ENCODE peak calls at places on chromosomes 7 and 10, in five cellular contexts. Q is tibial nerve, V is neural progenitor cell, K is left lung, P is sigmoid colon. U is an unnamed sample.

GRCh38 chr10:110151467-110151866 is 55.9 kb upstream of the MXI1 start:
- DNase-seq in P (no peak), K (no peak), Q (no peak), V (peak; percentile 47), U (no peak)

GRCh38 chr7:70788276-70788675 is 343.7 kb upstream of the GALNT17 start:
- DNase-seq in V (no peak), K (no peak), Q (no peak), P (no peak), U (no peak)

GRCh38 chr10:66788142-66788541 is 137.7 kb upstream of the LRRTM3 start:
- DNase-seq in K (no peak), V (no peak), Q (no peak), P (no peak), U (no peak)

GRCh38 chr10:121900443-121901174 is 27.2 kb downstream of the ATE1 start:
- DNase-seq in Q (no peak), P (no peak), K (no peak), V (peak; percentile 84), U (no peak)

GRCh38 chr7:76196786-76197185 is 4.9 kb upstream of the SRRM3 start:
- DNase-seq in K (no peak), V (no peak), P (no peak), Q (no peak), U (no peak)

GRCh38 chr10:712089-712488 is 22.6 kb upstream of the DIP2C start:
- DNase-seq in V (no peak), P (no peak), K (no peak), Q (no peak), U (no peak)

GRCh38 chr10:78362406-78363022 is 328.9 kb downstream of the RPS24 start:
- DNase-seq in K (no peak), V (no peak), Q (no peak), P (no peak), U (no peak)

GRCh38 chr7:78499966-78500365 is 701.4 kb downstream of the PHTF2 start:
- DNase-seq in K (no peak), P (no peak), V (no peak), Q (no peak), U (no peak)

GRCh38 chr10:118243907-118244306 is 98.2 kb downstream of the FAM204A start:
- DNase-seq in V (no peak), P (no peak), Q (no peak), K (no peak), U (no peak)

GRCh38 chr10:113552723-113553122 is at the start of gene HABP2:
- DNase-seq in V (no peak), K (no peak), P (no peak), Q (no peak), U (no peak)

GRCh38 chr7:100603697-100604077 is 1.5 kb downstream of the PCOLCE start:
- DNase-seq in P (no peak), Q (no peak), K (no peak), V (peak; percentile 75), U (no peak)

GRCh38 chr7:33334349-33334748 is 205.0 kb downstream of the BBS9 start:
- DNase-seq in V (peak; percentile 53), Q (no peak), P (no peak), K (no peak), U (no peak)

GRCh38 chr7:22238354-22239311 is 118.3 kb downstream of the RAPGEF5 start:
- DNase-seq in V (no peak), K (no peak), Q (no peak), P (no peak), U (no peak)

GRCh38 chr7:40572810-40573470 is 438.1 kb downstream of the SUGCT start:
- DNase-seq in K (no peak), V (no peak), Q (no peak), P (no peak), U (no peak)

GRCh38 chr10:89685932-89686331 is 15.5 kb upstream of the KIF20B start:
- DNase-seq in K (no peak), P (no peak), V (no peak), Q (no peak), U (no peak)

GRCh38 chr10:91090761-91091529 is 129.5 kb upstream of the PCGF5 start:
- DNase-seq in P (no peak), V (no peak), K (no peak), Q (no peak), U (no peak)

GRCh38 chr10:56537984-56538383 is 176.9 kb upstream of the ZWINT start:
- DNase-seq in V (no peak), Q (no peak), P (no peak), K (no peak), U (no peak)

GRCh38 chr10:6583447-6583846 is 3.4 kb upstream of the PRKCQ start:
- DNase-seq in P (no peak), Q (no peak), V (no peak), K (no peak), U (no peak)

GRCh38 chr10:20313665-20314064 is 497.4 kb downstream of the PLXDC2 start:
- DNase-seq in K (no peak), V (no peak), Q (no peak), P (no peak), U (no peak)

GRCh38 chr10:74223755-74224530 is 72.9 kb downstream of the ADK start:
- DNase-seq in K (no peak), P (no peak), V (no peak), Q (no peak), U (no peak)

GRCh38 chr10:110471566-110472139 is 26.1 kb upstream of the DUSP5 start:
- DNase-seq in K (no peak), V (no peak), P (no peak), Q (no peak), U (no peak)

GRCh38 chr10:132466520-132467463 is 69.8 kb downstream of the PWWP2B start:
- DNase-seq in V (no peak), K (peak; percentile 69), Q (no peak), P (no peak), U (no peak)

GRCh38 chr10:30207485-30208052 is 141.5 kb downstream of the MTPAP start:
- DNase-seq in V (no peak), P (no peak), Q (no peak), K (no peak), U (no peak)

GRCh38 chr7:139886206-139886605 is 57.1 kb downstream of the TBXAS1 start:
- DNase-seq in P (no peak), K (no peak), V (no peak), Q (no peak), U (no peak)

GRCh38 chr7:75951506-75951905 is 36.6 kb downstream of the POR start:
- DNase-seq in V (no peak), K (peak; percentile 85), P (no peak), Q (no peak), U (no peak)

GRCh38 chr7:408651-409343 is 110.8 kb downstream of the PDGFA start:
- DNase-seq in Q (no peak), V (no peak), K (peak; percentile 67), P (peak; percentile 40), U (no peak)

GRCh38 chr10:28738200-28738599 is 60.9 kb downstream of the BAMBI start:
- DNase-seq in K (no peak), V (no peak), P (no peak), Q (no peak), U (no peak)

GRCh38 chr7:97004931-97005763 is at the start of gene DLX6:
- DNase-seq in K (peak; percentile 33), P (peak; percentile 78), V (peak; percentile 95), Q (no peak), U (no peak)
- H3K4me3 ChIP-seq in K (peak within 1 kb of the TSS; percentile 2), P (peak within 1 kb of the TSS; percentile 28), V (peak within 1 kb of the TSS; percentile 47), Q (peak within 1 kb of the TSS; percentile 25), U (peak within 1 kb of the TSS; percentile 60)

GRCh38 chr7:128856001-128856718 is 6.5 kb upstream of the ATP6V1F start:
- DNase-seq in V (no peak), Q (no peak), P (no peak), K (no peak), U (no peak)
- H3K36me3 ChIP-seq in V (no peaks in the 10 kb centered on the region), Q (peaks cover 48% of the 10 kb centered on the region), P (peaks cover 69% of the 10 kb centered on the region), K (no peaks in the 10 kb centered on the region), U (peaks cover 55% of the 10 kb centered on the region)

GRCh38 chr10:103367379-103367781 is 396 bp upstream of the TAF5 start:
- DNase-seq in Q (no peak), V (no peak), K (no peak), P (no peak), U (no peak)

GRCh38 chr10:103373544-103373943 is 5.8 kb downstream of the TAF5 start:
- DNase-seq in P (no peak), K (no peak), V (no peak), Q (no peak), U (no peak)

GRCh38 chr10:103367782-103368518 is at the start of gene TAF5:
- DNase-seq in K (peak; percentile 95), Q (peak; percentile 79), P (peak; percentile 94), V (peak; percentile 97), U (peak; percentile 76)
- TF ChIP-seq CTCF in K (peak; percentile 18), Q (peak; percentile 40), P (no peak), V (peak; percentile 9), U (no peak)

DNA sequence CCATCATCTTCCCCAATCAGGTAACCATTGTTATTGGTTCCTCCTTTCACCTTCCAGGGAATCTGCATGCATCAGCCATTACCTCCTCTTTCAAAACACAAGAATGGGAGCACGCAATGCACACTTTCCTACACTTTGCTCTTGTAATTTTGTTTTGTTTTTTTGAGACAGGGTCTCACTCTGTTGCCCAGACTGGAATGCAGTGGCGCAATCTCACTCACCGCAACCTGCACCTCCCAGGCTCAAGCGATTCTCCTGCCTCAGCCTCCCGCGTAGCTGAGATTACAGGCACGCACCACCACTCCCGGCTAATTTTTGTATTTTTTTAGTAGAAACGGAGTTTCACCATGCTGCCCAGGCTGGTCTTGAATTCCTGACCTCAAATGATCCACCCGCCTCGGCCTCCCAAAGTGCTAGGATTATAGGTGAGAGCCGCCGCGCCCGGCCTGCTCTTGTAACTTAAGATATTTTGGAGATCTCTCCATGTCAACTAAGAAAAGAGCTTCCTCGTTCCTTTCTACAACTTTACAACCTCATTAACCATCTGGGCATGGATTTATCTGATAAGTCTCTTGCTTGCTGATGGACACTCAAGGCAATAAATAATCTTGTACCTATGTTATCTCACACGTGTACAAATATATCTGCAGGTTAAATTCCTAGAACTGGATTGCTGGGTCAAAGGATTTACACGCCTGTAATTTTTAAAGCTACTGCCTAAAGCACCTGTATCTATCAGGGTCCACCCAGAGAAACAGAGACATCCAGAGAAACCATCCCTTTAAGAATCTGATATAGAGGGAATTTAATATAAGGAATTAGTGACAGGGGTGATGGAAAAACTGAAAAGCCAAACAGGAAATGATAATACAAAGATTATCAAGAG is 4.2 kb downstream of the CYTH3 start:
- DNase-seq in V (no peak), P (no peak), K (no peak), Q (no peak), U (no peak)
- H3K4me3 ChIP-seq in V (no peak overlapping the region), P (no peak overlapping the region), K (no peak overlapping the region), Q (no peak overlapping the region), U (no peak overlapping the region)

GRCh38 chr7:114554781-114555537 is 140.3 kb downstream of the FOXP2 start:
- DNase-seq in Q (no peak), K (no peak), P (no peak), V (no peak), U (no peak)
- H3K36me3 ChIP-seq in Q (no peaks in the 10 kb centered on the region), K (no peaks in the 10 kb centered on the region), P (peaks cover 5% of the 10 kb centered on the region), V (no peaks in the 10 kb centered on the region), U (no peaks in the 10 kb centered on the region)

GRCh38 chr10:83677795-83678194 is 461.5 kb upstream of the GHITM start:
- DNase-seq in V (no peak), P (peak; percentile 72), Q (no peak), K (no peak), U (no peak)
- TF ChIP-seq CTCF in V (no peak), P (no peak), Q (no peak), K (no peak), U (no peak)

GRCh38 chr10:10798543-10799192 is 219.0 kb upstream of the CELF2 start:
- DNase-seq in V (peak; percentile 33), Q (no peak), P (peak; percentile 71), K (peak; percentile 62), U (no peak)
- H3K4me3 ChIP-seq in V (peak overlapping the region; percentile 28), Q (peak overlapping the region; percentile 22), P (peak overlapping the region; percentile 5), K (peak overlapping the region; percentile 3), U (peak overlapping the region; percentile 63)

GRCh38 chr7:129671276-129671675 is 59.8 kb downstream of the NRF1 start:
- DNase-seq in V (no peak), Q (no peak), P (no peak), K (no peak), U (no peak)
- H3K36me3 ChIP-seq in V (peaks cover 22% of the 10 kb centered on the region), Q (peaks cover 45% of the 10 kb centered on the region), P (peaks cover 47% of the 10 kb centered on the region), K (peaks cover 50% of the 10 kb centered on the region), U (peaks cover 12% of the 10 kb centered on the region)

U was measured in thoracic aorta.